ENCODE peak calls at places on chromosomes 5 and 9, in six cellular contexts. C is HepG2, R is endothelial cell of umbilical vein, K is prostate gland, J is stomach, S is esophagus muscularis mucosa. O is an unnamed sample.

GRCh38 chr5:132667761-132668705 is 5.8 kb upstream of the IL4 start:
- DNase-seq in C (no peak), J (peak; percentile 11), S (no peak), R (no peak), K (no peak), O (no peak)

GRCh38 chr5:169805527-169805934 is 168.5 kb downstream of the DOCK2 start:
- DNase-seq in R (no peak), S (peak; percentile 68), C (no peak), K (no peak), J (no peak), O (peak; percentile 30)

GRCh38 chr5:118208031-118208453 is 780.3 kb downstream of the DTWD2 start:
- DNase-seq in S (no peak), K (no peak), R (no peak), C (no peak), J (no peak), O (no peak)

GRCh38 chr9:126081746-126082145 is 244.9 kb upstream of the MVB12B start:
- DNase-seq in R (no peak), K (no peak), C (no peak), S (no peak), J (no peak), O (no peak)

GRCh38 chr5:71695069-71695468 is 24.0 kb upstream of the CARTPT start:
- DNase-seq in R (no peak), S (no peak), C (peak; percentile 89), K (no peak), J (no peak), O (no peak)

GRCh38 chr5:170485606-170485911 is 18.3 kb upstream of the KCNIP1 start:
- DNase-seq in S (no peak), C (no peak), J (no peak), K (no peak), R (no peak), O (no peak)

GRCh38 chr5:137737349-137738256 is 1.7 kb upstream of the KLHL3 start:
- DNase-seq in S (no peak), K (no peak), J (peak; percentile 40), C (no peak), R (peak; percentile 98), O (no peak)

GRCh38 chr5:59661306-59661705 is 232.2 kb downstream of the PDE4D start:
- DNase-seq in J (no peak), K (no peak), S (no peak), C (peak; percentile 1), R (peak; percentile 19), O (no peak)

GRCh38 chr9:1429328-1429727 is 379.2 kb downstream of the DMRT2 start:
- DNase-seq in S (no peak), K (no peak), J (no peak), R (no peak), C (peak; percentile 39), O (no peak)

GRCh38 chr5:133051117-133051546 is 681 bp upstream of the HSPA4 start:
- DNase-seq in S (no peak), J (no peak), K (no peak), R (no peak), C (no peak), O (no peak)

GRCh38 chr5:129836321-129836720 is 67.9 kb upstream of the CHSY3 start:
- DNase-seq in C (no peak), R (no peak), K (no peak), J (no peak), S (no peak), O (no peak)

GRCh38 chr5:174583071-174583470 is 141.3 kb upstream of the MSX2 start:
- DNase-seq in K (no peak), R (no peak), C (no peak), S (no peak), J (no peak), O (no peak)

GRCh38 chr5:177212242-177212641 is 78.7 kb downstream of the NSD1 start:
- DNase-seq in S (no peak), J (no peak), R (no peak), K (no peak), C (no peak), O (no peak)

GRCh38 chr5:105506692-105507277 is 1944.2 kb upstream of the NUDT12 start:
- DNase-seq in C (peak; percentile 12), R (peak; percentile 24), J (no peak), S (no peak), K (no peak), O (no peak)

GRCh38 chr5:42650111-42650510 is 106.5 kb upstream of the CCDC152 start:
- DNase-seq in J (no peak), S (no peak), R (no peak), C (no peak), K (no peak), O (no peak)

GRCh38 chr5:103283869-103284268 is 25.3 kb downstream of the MACIR start:
- DNase-seq in J (no peak), S (no peak), K (no peak), R (no peak), C (no peak), O (no peak)

GRCh38 chr9:130847306-130848217 is 12.5 kb downstream of the ABL1 start:
- DNase-seq in J (peak; percentile 44), S (peak; percentile 97), K (no peak), R (peak; percentile 96), C (peak; percentile 43), O (no peak)

GRCh38 chr5:159619826-159620225 is 289.5 kb upstream of the IL12B start:
- DNase-seq in K (no peak), C (no peak), S (no peak), J (no peak), R (no peak), O (no peak)

GRCh38 chr5:149615976-149616375 is 34.7 kb downstream of the ARHGEF37 start:
- DNase-seq in C (no peak), J (no peak), S (no peak), K (no peak), R (no peak), O (no peak)

GRCh38 chr9:23380821-23381220 is 445.2 kb downstream of the ELAVL2 start:
- DNase-seq in S (no peak), K (no peak), C (no peak), R (no peak), J (no peak), O (no peak)

DNA sequence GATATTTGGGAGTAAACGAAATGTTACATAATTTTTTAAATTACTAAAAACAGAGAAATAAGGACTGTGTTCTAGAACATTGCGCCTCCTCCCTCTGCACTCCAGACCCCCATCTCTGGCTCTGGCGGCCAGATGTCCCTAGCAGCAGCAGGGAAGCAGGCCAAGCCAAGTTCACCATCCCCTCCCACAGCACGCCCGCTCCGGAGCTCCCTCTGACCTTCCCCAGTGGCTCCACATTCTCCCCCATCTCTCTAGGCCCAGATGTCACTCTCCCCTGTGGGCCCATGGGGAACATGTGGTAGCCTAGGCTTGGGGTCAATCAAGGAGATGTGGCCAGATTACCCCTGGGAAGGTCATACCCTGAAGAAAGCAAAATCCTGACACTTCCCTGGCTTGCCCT is 6.3 kb upstream of the WNK2 start:
- DNase-seq in K (no peak), S (no peak), J (no peak), C (no peak), R (no peak), O (no peak)
- TF ChIP-seq POLR2AphosphoS5 in K (no peak), S (no peak), J (no peak), C (no peak), R (no peak), O (no peak)

GRCh38 chr5:82644229-82644628 is 366.1 kb upstream of the RPS23 start:
- DNase-seq in S (no peak), C (no peak), R (no peak), J (no peak), K (no peak), O (no peak)

GRCh38 chr5:82639393-82640144 is 361.4 kb upstream of the RPS23 start:
- DNase-seq in K (no peak), J (no peak), R (peak; percentile 30), S (no peak), C (no peak), O (no peak)

GRCh38 chr5:82642313-82642712 is 364.2 kb upstream of the RPS23 start:
- DNase-seq in R (no peak), J (no peak), C (no peak), K (no peak), S (peak; percentile 42), O (no peak)

GRCh38 chr5:82640901-82641300 is 362.7 kb upstream of the RPS23 start:
- DNase-seq in K (no peak), R (no peak), C (no peak), S (no peak), J (no peak), O (no peak)

GRCh38 chr5:82641362-82641988 is 363.3 kb upstream of the RPS23 start:
- DNase-seq in J (peak; percentile 76), K (peak; percentile 79), S (peak; percentile 93), R (peak; percentile 81), C (peak; percentile 82), O (peak; percentile 7)
- TF ChIP-seq POLR2AphosphoS5 in J (peak; percentile 71), K (peak; percentile 84), S (peak; percentile 52), R (no peak), C (no peak), O (no peak)

DNA sequence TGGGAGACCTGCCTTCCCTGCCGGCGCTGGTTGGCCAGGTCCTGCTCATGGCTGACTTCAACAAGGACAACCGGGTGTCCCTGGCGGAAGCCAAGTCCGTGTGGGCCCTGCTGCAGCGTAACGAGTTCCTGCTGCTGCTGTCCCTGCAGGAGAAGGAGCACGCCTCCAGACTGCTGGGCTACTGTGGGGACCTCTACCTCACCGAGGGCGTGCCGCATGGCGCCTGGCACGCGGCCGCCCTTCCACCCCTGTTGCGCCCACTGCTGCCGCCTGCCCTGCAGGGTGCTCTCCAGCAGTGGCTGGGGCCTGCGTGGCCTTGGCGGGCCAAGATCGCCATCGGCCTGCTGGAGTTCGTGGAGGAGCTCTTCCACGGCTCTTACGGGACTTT is 10.6 kb downstream of the DIPK1B start:
- DNase-seq in S (no peak), J (no peak), K (no peak), R (peak; percentile 29), C (no peak), O (no peak)
- TF ChIP-seq POLR2AphosphoS5 in S (no peak), J (peak; percentile 36), K (no peak), R (peak; percentile 24), C (no peak), O (no peak)

GRCh38 chr5:139648205-139649081 is at the start of gene CXXC5:
- DNase-seq in K (peak; percentile 82), C (no peak), R (peak; percentile 72), J (peak; percentile 87), S (no peak), O (peak; percentile 86)
- TF ChIP-seq POLR2AphosphoS5 in K (peak; percentile 37), C (peak; percentile 44), R (peak; percentile 48), J (peak; percentile 74), S (peak; percentile 87), O (no peak)

DNA sequence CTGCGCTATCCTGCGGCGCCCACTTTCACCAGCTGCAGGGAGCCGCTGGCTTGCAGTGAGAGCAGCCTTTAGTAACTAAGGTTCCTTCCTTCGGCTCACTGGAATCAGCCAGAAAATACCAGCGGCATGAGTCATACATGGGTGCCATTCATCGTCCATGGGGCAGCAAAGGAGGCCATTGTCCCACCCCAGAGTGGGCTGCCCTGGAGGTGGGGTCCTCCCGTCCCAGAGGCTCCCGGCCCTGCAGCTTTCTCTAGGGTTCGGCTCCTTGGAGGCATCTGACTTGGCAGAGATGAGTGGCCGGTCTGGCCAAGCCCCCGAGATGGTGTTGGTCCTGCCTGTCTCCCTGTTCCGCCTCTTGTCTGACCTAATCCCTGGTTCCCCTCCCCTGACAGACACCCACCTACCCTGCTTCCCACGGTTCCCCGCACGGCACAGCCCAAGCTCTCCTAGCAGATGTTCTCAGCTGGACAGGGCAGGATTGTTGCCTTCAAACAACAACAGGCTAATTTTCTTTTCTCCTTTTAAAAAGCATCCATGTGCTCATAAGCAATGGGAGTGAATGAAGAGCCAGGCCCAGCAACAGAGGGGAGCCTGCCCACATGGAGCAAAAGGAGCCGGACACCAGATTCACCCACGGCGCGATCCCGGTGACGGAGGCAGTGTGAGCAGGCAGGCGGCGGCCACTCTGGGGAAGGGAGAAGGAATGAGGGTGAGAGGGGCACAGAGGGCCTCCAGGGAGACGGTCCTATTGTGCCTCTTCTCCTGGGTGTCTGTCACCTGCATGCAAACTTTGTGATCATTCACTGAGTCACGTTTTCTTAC is 97.0 kb upstream of the COL5A1 start:
- DNase-seq in K (no peak), C (peak; percentile 15), S (no peak), R (peak; percentile 29), J (no peak), O (no peak)
- TF ChIP-seq POLR2AphosphoS5 in K (no peak), C (no peak), S (peak; percentile 37), R (no peak), J (no peak), O (no peak)